ENCODE peak calls at places on chromosomes 6 and 20, in five cellular contexts. H is transverse colon, F is nephron progenitor cell, B is SK-N-SH, U is ascending aorta. J is an unnamed sample.

GRCh38 chr6:134303903-134304302 is 14.0 kb downstream of the SGK1 start:
- DNase-seq in B (no peak), F (no peak), H (no peak), U (no peak), J (no peak)

GRCh38 chr6:6004147-6004995 is 2.4 kb downstream of the NRN1 start:
- DNase-seq in F (peak), B (peak), U (no peak), H (no peak), J (no peak)

GRCh38 chr6:119308994-119309657 is 40.4 kb downstream of the MAN1A1 start:
- DNase-seq in H (no peak), F (no peak), U (no peak), B (no peak), J (no peak)

GRCh38 chr6:170529839-170530520 is 23.1 kb downstream of the PSMB1 start:
- DNase-seq in B (peak), F (peak), U (peak), H (peak), J (peak)

GRCh38 chr6:83231146-83231545 is 38.0 kb downstream of the RWDD2A start:
- DNase-seq in H (no peak), U (no peak), B (no peak), F (no peak), J (peak)

GRCh38 chr6:56953597-56954388 is 1.1 kb upstream of the BEND6 start:
- DNase-seq in B (peak), F (no peak), U (no peak), H (peak), J (no peak)

GRCh38 chr6:17012421-17013225 is 89.2 kb upstream of the STMND1 start:
- DNase-seq in H (peak), F (peak), B (peak), U (no peak), J (peak)

GRCh38 chr6:132007474-132008190 is 56.5 kb upstream of the CCN2 start:
- DNase-seq in B (no peak), F (no peak), H (no peak), U (no peak), J (peak)

GRCh38 chr20:40463171-40463570 is 225.9 kb downstream of the MAFB start:
- DNase-seq in B (no peak), F (no peak), H (peak), U (no peak), J (no peak)

GRCh38 chr20:23652371-23652770 is 14.6 kb upstream of the CST3 start:
- DNase-seq in H (no peak), B (no peak), U (no peak), F (no peak), J (no peak)

GRCh38 chr6:23218751-23219150 is 649.4 kb downstream of the HDGFL1 start:
- DNase-seq in B (peak), F (no peak), H (no peak), U (no peak), J (no peak)

GRCh38 chr6:170292778-170293164 is 1.9 kb upstream of the DLL1 start:
- DNase-seq in U (peak), B (peak), F (no peak), H (no peak), J (no peak)

GRCh38 chr6:142174681-142175080 is 27.6 kb downstream of the VTA1 start:
- DNase-seq in U (no peak), B (no peak), F (no peak), H (no peak), J (no peak)

GRCh38 chr6:17349437-17349836 is 44.0 kb upstream of the CAP2 start:
- DNase-seq in U (no peak), H (no peak), B (no peak), F (no peak), J (peak)

GRCh38 chr20:45358282-45359068 is 4.5 kb upstream of the SYS1 start:
- DNase-seq in H (peak), F (no peak), U (peak), B (no peak), J (peak)

GRCh38 chr6:132566404-132566803 is 3.7 kb upstream of the TAAR6 start:
- DNase-seq in B (no peak), H (no peak), F (no peak), U (no peak), J (no peak)

GRCh38 chr6:110949679-110950285 is 8.7 kb upstream of the GTF3C6 start:
- DNase-seq in U (no peak), H (no peak), B (peak), F (no peak), J (peak)

GRCh38 chr20:46021361-46022359 is 7.4 kb upstream of the SLC12A5 start:
- DNase-seq in F (peak), H (peak), B (peak), U (peak), J (no peak)

GRCh38 chr6:118659513-118660217 is 8.3 kb upstream of the CEP85L start:
- DNase-seq in F (no peak), U (no peak), B (no peak), H (peak), J (no peak)

GRCh38 chr20:44203161-44203560 is 7.4 kb downstream of the OSER1 start:
- DNase-seq in F (no peak), H (no peak), U (no peak), B (no peak), J (peak)

GRCh38 chr6:137926207-137926731 is 59.2 kb downstream of the TNFAIP3 start:
- DNase-seq in F (no peak), H (no peak), U (no peak), B (no peak), J (peak)

GRCh38 chr6:166939276-166939816 is 17.0 kb downstream of the RNASET2 start:
- DNase-seq in H (no peak), U (no peak), B (no peak), F (no peak), J (no peak)

GRCh38 chr6:36853325-36853724 is 14.1 kb upstream of the CPNE5 start:
- DNase-seq in B (no peak), H (no peak), U (peak), F (no peak), J (peak)

GRCh38 chr6:52361945-52362442 is at the start of gene PAQR8:
- DNase-seq in B (peak), U (peak), H (peak), F (peak), J (peak)
- TF ChIP-seq CTCF in B (no peak), U (peak), H (no peak), F (no peak), J (no peak)

GRCh38 chr6:44053760-44054556 is 73.3 kb downstream of the MRPL14 start:
- DNase-seq in H (no peak), U (no peak), F (no peak), B (no peak), J (peak)
- TF ChIP-seq CTCF in H (no peak), U (no peak), F (no peak), B (no peak), J (no peak)

GRCh38 chr6:13563009-13563408 is 11.4 kb upstream of the SIRT5 start:
- DNase-seq in B (no peak), H (no peak), F (no peak), U (no peak), J (no peak)
- TF ChIP-seq CTCF in B (no peak), H (no peak), F (no peak), U (no peak), J (no peak)

DNA sequence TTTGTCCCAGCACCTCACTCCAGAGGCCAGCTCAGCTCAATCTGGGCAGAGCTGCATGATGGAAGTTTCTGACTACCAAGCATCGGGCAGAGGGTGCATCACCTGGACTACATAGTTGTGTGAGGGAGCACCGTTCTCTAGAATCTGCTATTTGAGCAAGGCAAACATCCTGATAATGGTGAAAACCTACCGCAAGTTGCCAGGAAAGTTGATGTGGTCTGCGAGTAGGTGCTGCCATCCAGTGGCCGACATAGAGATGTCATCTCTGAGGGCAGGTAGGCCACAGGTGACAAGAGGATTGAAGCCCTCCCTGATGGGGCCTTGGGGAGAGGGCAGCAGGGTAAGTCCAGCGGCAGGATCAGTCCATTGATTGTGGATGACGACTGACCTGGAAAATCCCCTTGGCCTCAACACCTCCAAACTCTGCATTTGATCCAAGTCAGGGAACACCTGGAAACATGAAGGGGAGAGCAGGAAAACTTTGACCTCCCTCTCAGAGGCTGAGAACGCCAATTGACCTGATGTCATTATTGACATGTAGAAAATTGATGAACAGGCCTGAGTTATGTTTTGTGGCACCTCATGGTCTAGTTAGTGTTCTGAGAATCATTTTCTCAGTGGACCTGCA is 3.9 kb upstream of the LPA start:
- DNase-seq in F (peak), B (peak), U (no peak), H (no peak), J (no peak)
- TF ChIP-seq CTCF in F (peak), B (peak), U (no peak), H (peak), J (peak)

GRCh38 chr6:8888468-8888867 is 453.1 kb upstream of the SLC35B3 start:
- DNase-seq in U (no peak), F (no peak), B (peak), H (no peak), J (no peak)
- TF ChIP-seq CTCF in U (no peak), F (peak), B (peak), H (peak), J (peak)

GRCh38 chr6:127952831-127953230 is 52.0 kb upstream of the THEMIS start:
- DNase-seq in H (no peak), B (no peak), U (no peak), F (no peak), J (no peak)

GRCh38 chr6:127954082-127954481 is 53.2 kb upstream of the THEMIS start:
- DNase-seq in B (no peak), U (no peak), F (no peak), H (no peak), J (no peak)

GRCh38 chr6:127952176-127952575 is 51.3 kb upstream of the THEMIS start:
- DNase-seq in F (no peak), H (no peak), U (no peak), B (no peak), J (no peak)

GRCh38 chr6:127959869-127960268 is 59.0 kb upstream of the THEMIS start:
- DNase-seq in U (no peak), H (no peak), B (no peak), F (no peak), J (no peak)

GRCh38 chr6:127956260-127956888 is 55.5 kb upstream of the THEMIS start:
- DNase-seq in F (no peak), U (no peak), B (no peak), H (no peak), J (peak)
- TF ChIP-seq CTCF in F (no peak), U (no peak), B (peak), H (no peak), J (peak)

GRCh38 chr6:3885262-3886036 is 36.3 kb downstream of the FAM50B start:
- DNase-seq in B (no peak), H (no peak), F (no peak), U (no peak), J (no peak)
- TF ChIP-seq CTCF in B (peak), H (peak), F (no peak), U (peak), J (peak)

DNA sequence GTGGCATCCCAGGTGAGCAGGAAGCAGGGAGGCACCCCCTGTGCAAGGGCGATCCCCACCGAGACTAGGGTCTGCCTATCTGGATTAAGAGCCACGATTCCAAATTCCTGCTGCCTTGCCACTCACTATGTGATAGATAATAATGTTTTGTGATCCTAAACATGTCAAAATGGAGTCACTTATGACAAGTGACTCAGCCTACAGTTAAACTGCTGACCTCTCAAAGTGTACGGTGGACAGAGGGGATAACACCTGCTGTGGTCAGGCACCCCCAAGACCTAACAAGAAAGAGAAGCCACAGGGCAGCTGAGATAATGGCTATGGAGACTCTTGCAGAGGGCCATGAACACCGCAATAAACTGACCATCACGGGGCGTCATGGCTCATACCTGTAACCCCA is 16.0 kb upstream of the SNTA1 start:
- DNase-seq in U (no peak), B (no peak), H (no peak), F (no peak), J (no peak)
- TF ChIP-seq CTCF in U (no peak), B (no peak), H (no peak), F (no peak), J (no peak)

GRCh38 chr6:12603711-12604049 is 112.9 kb upstream of the PHACTR1 start:
- DNase-seq in U (no peak), H (no peak), B (no peak), F (no peak), J (no peak)

GRCh38 chr6:12605888-12606345 is 110.7 kb upstream of the PHACTR1 start:
- DNase-seq in U (no peak), F (peak), B (peak), H (peak), J (peak)

GRCh38 chr6:12601881-12602280 is 114.7 kb upstream of the PHACTR1 start:
- DNase-seq in B (no peak), F (no peak), U (no peak), H (no peak), J (no peak)

GRCh38 chr6:12602342-12602741 is 114.2 kb upstream of the PHACTR1 start:
- DNase-seq in H (no peak), B (no peak), F (no peak), U (no peak), J (no peak)

DNA sequence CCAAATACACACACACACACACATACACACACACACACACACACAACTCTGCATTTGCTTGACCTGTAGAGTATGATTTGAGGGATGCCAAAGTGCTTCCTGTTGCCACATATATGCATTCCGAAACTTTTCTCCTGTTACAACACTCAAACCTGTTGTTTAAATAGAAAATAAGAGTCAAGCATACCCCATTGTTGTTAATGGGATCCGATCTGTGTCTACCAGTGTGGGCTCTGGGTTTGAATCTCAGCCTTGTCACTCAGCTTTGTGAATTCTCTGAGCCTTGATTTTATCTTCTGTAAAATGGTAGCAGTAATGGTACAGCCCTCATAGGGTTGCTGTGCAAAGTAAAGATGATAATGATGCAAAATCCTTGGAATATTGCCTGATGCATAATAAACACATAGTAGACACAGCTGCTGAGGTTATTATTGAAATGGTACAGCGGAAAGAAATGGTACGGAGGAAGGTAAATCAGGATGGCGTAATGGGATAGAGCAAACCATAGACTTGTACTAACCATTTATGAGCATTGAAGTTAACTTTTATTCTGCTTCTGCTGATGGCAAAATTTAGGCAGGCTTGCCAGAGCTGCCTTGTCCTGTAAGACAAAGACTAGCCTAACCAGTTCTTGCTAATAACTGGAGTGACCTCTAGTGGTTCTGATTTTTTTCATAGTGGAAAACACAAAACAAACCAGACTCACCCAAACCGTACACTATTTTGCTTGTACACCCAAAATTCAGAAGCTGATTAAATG is 113.4 kb upstream of the PHACTR1 start:
- DNase-seq in H (peak), U (peak), B (peak), F (no peak), J (peak)
- TF ChIP-seq CTCF in H (peak), U (peak), B (peak), F (peak), J (peak)

DNA sequence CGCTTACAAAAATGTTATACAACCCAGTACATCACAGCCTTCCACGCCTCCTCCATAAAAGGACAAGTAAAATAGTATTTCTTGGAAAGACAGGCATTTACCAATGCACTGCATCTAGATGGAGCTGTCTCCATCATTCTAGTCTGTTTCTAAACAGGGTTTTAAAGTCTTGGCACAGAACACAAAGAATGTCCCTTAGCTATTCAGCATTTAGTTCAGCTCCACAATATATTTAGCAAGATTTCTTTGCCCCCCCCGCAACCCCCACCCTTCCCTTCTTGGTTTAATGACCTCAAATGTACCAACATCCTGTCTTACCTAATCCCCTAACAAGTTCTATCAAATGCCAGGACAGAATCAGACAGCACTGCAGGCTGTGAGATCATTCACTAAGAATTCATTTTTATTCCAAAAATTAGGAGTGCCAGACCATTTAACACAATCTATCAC is 198.6 kb downstream of the BACH2 start:
- DNase-seq in U (peak), B (no peak), H (peak), F (no peak), J (peak)
- TF ChIP-seq CTCF in U (peak), B (peak), H (no peak), F (no peak), J (peak)

J was measured in HFFc6.